ENCODE peak calls at places on chromosome 17, in five cellular contexts. One of them, this sample, is unnamed.

GRCh38 chr17:82937411-82938371 is 97.9 kb upstream of the ZNF750 start:
- DNase-seq in H1: no peak
- DNase-seq in K562: no peak
- DNase-seq in IMR-90: no peak
- DNase-seq in PC-3: no peak
- DNase-seq in this sample: no peak

GRCh38 chr17:50905460-50905803 is 39.3 kb upstream of the TOB1 start:
- DNase-seq in H1: no peak
- DNase-seq in K562: peak; percentile 14
- DNase-seq in IMR-90: no peak
- DNase-seq in PC-3: no peak
- DNase-seq in this sample: peak; percentile 87

GRCh38 chr17:49239963-49240362 is 9.4 kb upstream of the PHOSPHO1 start:
- DNase-seq in H1: no peak
- DNase-seq in K562: no peak
- DNase-seq in IMR-90: no peak
- DNase-seq in PC-3: peak; percentile 1
- DNase-seq in this sample: no peak

GRCh38 chr17:6710317-6710716 is 2.9 kb downstream of the SLC13A5 start:
- DNase-seq in H1: no peak
- DNase-seq in K562: peak; percentile 30
- DNase-seq in IMR-90: no peak
- DNase-seq in PC-3: no peak
- DNase-seq in this sample: peak; percentile 41

GRCh38 chr17:79574108-79574507 is 36.7 kb downstream of the RBFOX3 start:
- DNase-seq in H1: no peak
- DNase-seq in K562: no peak
- DNase-seq in IMR-90: no peak
- DNase-seq in PC-3: peak; percentile 23
- DNase-seq in this sample: no peak

GRCh38 chr17:29563816-29564215 is 3.0 kb downstream of the ABHD15 start:
- DNase-seq in H1: no peak
- DNase-seq in K562: no peak
- DNase-seq in IMR-90: no peak
- DNase-seq in PC-3: no peak
- DNase-seq in this sample: peak; percentile 34

GRCh38 chr17:3712811-3713463 is 10.8 kb upstream of the HASPIN start:
- DNase-seq in H1: no peak
- DNase-seq in K562: peak; percentile 55
- DNase-seq in IMR-90: no peak
- DNase-seq in PC-3: no peak
- DNase-seq in this sample: no peak

GRCh38 chr17:12599185-12599920 is 66.3 kb upstream of the MYOCD start:
- DNase-seq in H1: no peak
- DNase-seq in K562: no peak
- DNase-seq in IMR-90: peak; percentile 86
- DNase-seq in PC-3: no peak
- DNase-seq in this sample: no peak

GRCh38 chr17:10745231-10745630 is 15.4 kb upstream of the TMEM220 start:
- DNase-seq in H1: no peak
- DNase-seq in K562: no peak
- DNase-seq in IMR-90: no peak
- DNase-seq in PC-3: no peak
- DNase-seq in this sample: no peak

GRCh38 chr17:78293896-78294295 is 62.5 kb downstream of the TMEM235 start:
- DNase-seq in H1: no peak
- DNase-seq in K562: no peak
- DNase-seq in IMR-90: no peak
- DNase-seq in PC-3: no peak
- DNase-seq in this sample: no peak
- TF ChIP-seq CTCF in H1: no peak
- TF ChIP-seq CTCF in K562: no peak
- TF ChIP-seq CTCF in IMR-90: no peak
- TF ChIP-seq CTCF in PC-3: no peak
- TF ChIP-seq CTCF in this sample: no peak

GRCh38 chr17:76872221-76872873 is 4.1 kb downstream of the MGAT5B start:
- DNase-seq in H1: no peak
- DNase-seq in K562: peak; percentile 28
- DNase-seq in IMR-90: peak; percentile 96
- DNase-seq in PC-3: peak; percentile 98
- DNase-seq in this sample: no peak
- H3K9ac ChIP-seq in H1: no peak overlapping the region
- H3K9ac ChIP-seq in K562: no peak overlapping the region
- H3K9ac ChIP-seq in IMR-90: no peak overlapping the region
- H3K9ac ChIP-seq in PC-3: peak overlapping the region; percentile 13
- H3K9ac ChIP-seq in this sample: no peak overlapping the region

DNA sequence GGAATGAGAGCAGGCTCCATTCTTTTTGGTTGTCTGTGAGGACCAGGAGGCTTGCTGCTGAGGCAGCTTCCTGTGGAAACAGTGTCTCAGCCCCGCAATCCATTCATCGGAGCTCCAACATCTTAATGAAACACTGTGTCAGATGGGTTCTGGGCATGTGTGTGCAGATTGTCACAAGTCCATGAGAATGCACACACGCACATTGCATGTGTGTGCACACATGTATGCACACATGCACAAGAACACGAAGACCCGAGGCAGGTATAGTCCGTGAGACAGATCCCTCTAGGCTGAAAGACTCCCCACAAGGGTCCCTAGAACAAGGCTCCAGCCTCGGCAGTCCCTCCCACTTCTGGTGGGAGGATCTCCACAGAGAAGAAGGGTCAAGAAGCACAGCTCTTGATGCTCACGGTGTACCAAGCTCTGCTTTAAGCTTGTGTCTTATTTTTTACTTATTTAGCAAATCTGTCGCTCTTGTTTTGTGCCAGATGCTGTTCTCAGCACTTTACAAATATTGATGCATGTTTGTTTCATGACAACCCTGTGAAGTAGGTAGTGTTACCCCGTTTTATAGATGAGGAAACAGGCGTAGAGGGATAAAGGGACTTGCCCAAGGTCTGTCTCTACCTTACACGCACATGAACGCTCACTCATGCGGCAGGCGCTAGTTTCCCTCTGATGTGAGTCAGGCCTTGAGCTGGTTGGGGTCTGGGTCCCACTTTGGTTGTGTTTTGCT is 213.1 kb downstream of the SEC14L1 start:
- DNase-seq in H1: no peak
- DNase-seq in K562: no peak
- DNase-seq in IMR-90: peak; percentile 53
- DNase-seq in PC-3: no peak
- DNase-seq in this sample: peak; percentile 51
- H3K27ac ChIP-seq in H1: no peak overlapping the region
- H3K27ac ChIP-seq in K562: no peak overlapping the region
- H3K27ac ChIP-seq in IMR-90: peak overlapping the region; percentile 84
- H3K27ac ChIP-seq in PC-3: no peak overlapping the region
- H3K27ac ChIP-seq in this sample: no peak overlapping the region

GRCh38 chr17:44218344-44219125 is 940 bp downstream of the UBTF start:
- DNase-seq in H1: no peak
- DNase-seq in K562: peak; percentile 93
- DNase-seq in IMR-90: peak; percentile 83
- DNase-seq in PC-3: peak; percentile 97
- DNase-seq in this sample: peak; percentile 91
- TF ChIP-seq CTCF in H1: peak; percentile 57
- TF ChIP-seq CTCF in K562: peak; percentile 62
- TF ChIP-seq CTCF in IMR-90: peak; percentile 66
- TF ChIP-seq CTCF in PC-3: peak; percentile 76
- TF ChIP-seq CTCF in this sample: peak; percentile 73

GRCh38 chr17:72152392-72152727 is 31.5 kb downstream of the SOX9 start:
- DNase-seq in H1: no peak
- DNase-seq in K562: no peak
- DNase-seq in IMR-90: peak; percentile 25
- DNase-seq in PC-3: peak; percentile 69
- DNase-seq in this sample: no peak
- H3K9ac ChIP-seq in H1: no peak overlapping the region
- H3K9ac ChIP-seq in K562: no peak overlapping the region
- H3K9ac ChIP-seq in IMR-90: no peak overlapping the region
- H3K9ac ChIP-seq in PC-3: peak overlapping the region; percentile 48
- H3K9ac ChIP-seq in this sample: no peak overlapping the region

GRCh38 chr17:77365584-77366186 is 224.9 kb downstream of the SEC14L1 start:
- DNase-seq in H1: no peak
- DNase-seq in K562: peak; percentile 32
- DNase-seq in IMR-90: peak; percentile 93
- DNase-seq in PC-3: peak; percentile 82
- DNase-seq in this sample: peak; percentile 67
- H3K27ac ChIP-seq in H1: no peak overlapping the region
- H3K27ac ChIP-seq in K562: no peak overlapping the region
- H3K27ac ChIP-seq in IMR-90: peak overlapping the region; percentile 90
- H3K27ac ChIP-seq in PC-3: peak overlapping the region; percentile 58
- H3K27ac ChIP-seq in this sample: no peak overlapping the region

This sample was measured in endodermal cell.